ENCODE peak calls at places on chromosomes 13 and 19, in nine cellular contexts. R is tibial nerve, G is NB4, K is Peyer's patch, Y is stomach, Q is transverse colon, Z is body of pancreas, J is IMR-90, H is uterus. T is an unnamed sample.

GRCh38 chr19:3250675-3251074 is 26.2 kb downstream of the CELF5 start:
- DNase-seq in R (no peak), H (no peak), K (no peak), G (peak), J (no peak), Q (peak), Y (no peak), Z (peak), T (no peak)

GRCh38 chr19:51799311-51799997 is 4.5 kb downstream of the FPR3 start:
- DNase-seq in G (peak), Q (peak), K (no peak), Y (peak), R (peak), J (peak), Z (peak), H (peak), T (peak)

GRCh38 chr13:59856281-59856810 is 307.4 kb downstream of the DIAPH3 start:
- DNase-seq in G (no peak), R (no peak), J (no peak), K (no peak), Y (no peak), Q (peak), H (no peak), Z (no peak), T (no peak)

GRCh38 chr19:38036707-38037106 is 129.7 kb downstream of the SIPA1L3 start:
- DNase-seq in Y (no peak), G (no peak), K (no peak), J (no peak), Q (no peak), H (no peak), R (no peak), Z (no peak), T (no peak)

GRCh38 chr13:49649244-49649962 is 21.1 kb downstream of the ARL11 start:
- DNase-seq in Y (no peak), R (no peak), Q (no peak), K (no peak), J (peak), Z (no peak), G (no peak), H (no peak), T (no peak)

GRCh38 chr13:113050856-113051431 is 54.6 kb upstream of the F7 start:
- DNase-seq in Y (no peak), J (no peak), H (no peak), G (no peak), R (no peak), K (no peak), Z (no peak), Q (no peak), T (peak)

GRCh38 chr13:112118451-112119064 is 51.6 kb downstream of the SOX1 start:
- DNase-seq in R (no peak), G (no peak), K (no peak), Y (peak), H (no peak), J (no peak), Q (no peak), Z (no peak), T (no peak)

GRCh38 chr13:41639955-41640780 is 182.8 kb downstream of the RGCC start:
- DNase-seq in Z (no peak), Q (no peak), Y (no peak), K (no peak), H (peak), R (no peak), J (no peak), G (peak), T (no peak)

GRCh38 chr13:113848431-113849260 is 15.2 kb downstream of the GAS6 start:
- DNase-seq in Z (peak), Q (peak), J (no peak), R (no peak), G (no peak), K (peak), Y (peak), H (no peak), T (no peak)

GRCh38 chr13:99686157-99686572 is 184.9 kb downstream of the TM9SF2 start:
- DNase-seq in Q (peak), J (peak), R (no peak), K (peak), Z (peak), H (no peak), Y (no peak), G (no peak), T (no peak)

GRCh38 chr13:73141292-73141771 is 82.5 kb downstream of the KLF5 start:
- DNase-seq in Q (no peak), J (peak), Z (no peak), R (no peak), K (no peak), H (no peak), Y (peak), G (no peak), T (no peak)

GRCh38 chr13:43054803-43055802 is 31.7 kb downstream of the DNAJC15 start:
- DNase-seq in J (peak), Q (no peak), G (no peak), Z (no peak), R (no peak), H (peak), Y (no peak), K (no peak), T (no peak)

GRCh38 chr13:42660367-42660965 is 86.5 kb downstream of the TNFSF11 start:
- DNase-seq in J (peak), Q (no peak), H (no peak), G (no peak), K (no peak), Z (no peak), R (no peak), Y (no peak), T (no peak)

GRCh38 chr19:32018014-32018413 is 327.4 kb upstream of the ZNF507 start:
- DNase-seq in J (no peak), K (no peak), Q (peak), G (peak), Z (no peak), H (peak), R (peak), Y (no peak), T (no peak)

GRCh38 chr19:41847351-41848105 is 2.7 kb downstream of the DMRTC2 start:
- DNase-seq in Z (no peak), R (no peak), G (no peak), H (no peak), K (no peak), Q (no peak), J (no peak), Y (no peak), T (no peak)

GRCh38 chr13:29543230-29544215 is 52.0 kb downstream of the SLC7A1 start:
- DNase-seq in H (no peak), Q (no peak), J (peak), Z (no peak), R (no peak), G (peak), Y (no peak), K (peak), T (no peak)

GRCh38 chr13:99522288-99522687 is 21.0 kb downstream of the TM9SF2 start:
- DNase-seq in H (no peak), J (peak), Z (no peak), R (no peak), Y (no peak), K (no peak), G (no peak), Q (no peak), T (no peak)

GRCh38 chr19:45467115-45467455 is 711 bp upstream of the FOSB start:
- DNase-seq in H (no peak), Q (no peak), Y (no peak), J (no peak), K (no peak), R (no peak), G (no peak), Z (no peak), T (no peak)

GRCh38 chr19:34556500-34556899 is 74.9 kb downstream of the WTIP start:
- DNase-seq in R (no peak), G (peak), Z (peak), K (no peak), Y (no peak), H (no peak), Q (peak), J (no peak), T (no peak)

GRCh38 chr13:38819053-38819452 is 132.2 kb downstream of the FREM2 start:
- DNase-seq in G (no peak), J (no peak), Z (no peak), Q (no peak), Y (peak), R (no peak), H (peak), K (no peak), T (no peak)

GRCh38 chr13:60335531-60335930 is 61.5 kb upstream of the TDRD3 start:
- DNase-seq in G (no peak), J (peak), K (no peak), Z (no peak), R (no peak), Y (no peak), H (no peak), Q (no peak), T (no peak)

GRCh38 chr13:96025283-96025682 is 27.9 kb downstream of the UGGT2 start:
- DNase-seq in Z (no peak), R (no peak), H (no peak), J (no peak), K (no peak), Y (no peak), G (no peak), Q (no peak), T (no peak)

GRCh38 chr19:13597625-13598024 is 91.3 kb upstream of the CACNA1A start:
- DNase-seq in Z (peak), Y (peak), H (peak), R (no peak), J (peak), Q (peak), K (no peak), G (peak), T (no peak)

GRCh38 chr13:99624936-99625540 is 123.8 kb downstream of the TM9SF2 start:
- DNase-seq in H (no peak), R (no peak), Q (no peak), Y (no peak), K (no peak), G (no peak), J (no peak), Z (no peak), T (no peak)

GRCh38 chr19:17605761-17606745 is 50.6 kb downstream of the COLGALT1 start:
- DNase-seq in J (peak), Y (peak), G (peak), H (peak), K (peak), Q (peak), Z (peak), R (peak), T (peak)

GRCh38 chr19:47375694-47376588 is 26.8 kb downstream of the DHX34 start:
- DNase-seq in J (no peak), Q (no peak), H (no peak), G (peak), R (no peak), Z (no peak), K (no peak), Y (no peak), T (no peak)

GRCh38 chr19:44684892-44685847 is 13.8 kb upstream of the CEACAM16 start:
- DNase-seq in Z (no peak), K (no peak), Y (peak), J (peak), Q (peak), G (peak), R (no peak), H (peak), T (no peak)

GRCh38 chr13:46647514-46648065 is 94.6 kb downstream of the LRCH1 start:
- DNase-seq in K (no peak), H (no peak), Q (no peak), R (no peak), G (peak), J (no peak), Y (no peak), Z (no peak), T (no peak)

GRCh38 chr19:16541526-16542044 is 652 bp downstream of the CHERP start:
- DNase-seq in Q (no peak), H (no peak), R (no peak), J (peak), G (no peak), K (no peak), Z (no peak), Y (no peak), T (no peak)

GRCh38 chr13:75812751-75813181 is 176.6 kb downstream of the LMO7 start:
- DNase-seq in Z (no peak), J (peak), H (no peak), R (no peak), K (no peak), G (no peak), Y (peak), Q (no peak), T (no peak)

GRCh38 chr13:77113496-77113895 is 86.5 kb upstream of the FBXL3 start:
- DNase-seq in H (no peak), Y (no peak), R (no peak), Z (no peak), J (no peak), Q (no peak), K (no peak), G (no peak), T (no peak)

GRCh38 chr19:45406957-45407375 is 522 bp downstream of the POLR1G start:
- DNase-seq in K (no peak), Q (no peak), J (no peak), G (no peak), Y (no peak), H (no peak), Z (no peak), R (no peak), T (no peak)

GRCh38 chr19:45211751-45212381 is 33.3 kb downstream of the BLOC1S3 start:
- DNase-seq in R (peak), H (peak), Y (peak), Z (peak), K (no peak), J (no peak), G (no peak), Q (no peak), T (peak)

GRCh38 chr13:52783943-52784342 is 44.3 kb upstream of the CNMD start:
- DNase-seq in Q (no peak), Z (no peak), G (no peak), Y (no peak), J (no peak), R (no peak), K (no peak), H (no peak), T (no peak)

GRCh38 chr13:60112771-60113170 is 51.0 kb downstream of the DIAPH3 start:
- DNase-seq in Z (no peak), R (no peak), K (no peak), H (no peak), J (peak), G (no peak), Q (no peak), Y (no peak), T (no peak)

GRCh38 chr19:7904074-7905020 is 670 bp downstream of the MAP2K7 start:
- DNase-seq in G (no peak), J (no peak), Z (peak), Y (no peak), K (no peak), Q (peak), R (no peak), H (peak), T (no peak)

GRCh38 chr13:22487932-22488331 is 692.8 kb upstream of the SGCG start:
- DNase-seq in Q (no peak), K (no peak), R (no peak), J (no peak), G (no peak), Z (no peak), Y (no peak), H (no peak), T (no peak)

GRCh38 chr19:50658438-50659317 is 9.4 kb downstream of the C19orf81 start:
- DNase-seq in K (no peak), R (no peak), H (peak), Q (peak), G (peak), Z (peak), Y (peak), J (peak), T (no peak)
- TF ChIP-seq POLR2A in K (no peak), R (peak), H (peak), Q (no peak), G (peak), Z (no peak), Y (no peak), J (no peak), T (no peak)

GRCh38 chr19:55649579-55650557 is 1.9 kb downstream of the CCDC106 start:
- DNase-seq in Q (no peak), Y (no peak), J (no peak), G (no peak), R (no peak), H (no peak), K (no peak), Z (no peak), T (no peak)
- TF ChIP-seq POLR2A in Q (no peak), Y (no peak), J (no peak), G (no peak), R (no peak), H (no peak), K (no peak), Z (no peak), T (no peak)

GRCh38 chr19:5975388-5975728 is 2.6 kb downstream of the RANBP3 start:
- DNase-seq in Q (no peak), H (no peak), Z (no peak), G (no peak), R (no peak), J (no peak), Y (no peak), K (no peak), T (no peak)

GRCh38 chr19:5973867-5974635 is 3.9 kb downstream of the RANBP3 start:
- DNase-seq in K (no peak), Y (no peak), R (no peak), J (no peak), G (no peak), H (no peak), Q (no peak), Z (no peak), T (no peak)

GRCh38 chr19:5976768-5977167 is 1.2 kb downstream of the RANBP3 start:
- DNase-seq in H (no peak), K (no peak), G (no peak), Z (no peak), Q (no peak), Y (no peak), R (no peak), J (no peak), T (no peak)

GRCh38 chr19:5973376-5973775 is 4.6 kb downstream of the RANBP3 start:
- DNase-seq in Y (no peak), Z (no peak), G (no peak), K (no peak), R (no peak), H (no peak), Q (no peak), J (no peak), T (no peak)

DNA sequence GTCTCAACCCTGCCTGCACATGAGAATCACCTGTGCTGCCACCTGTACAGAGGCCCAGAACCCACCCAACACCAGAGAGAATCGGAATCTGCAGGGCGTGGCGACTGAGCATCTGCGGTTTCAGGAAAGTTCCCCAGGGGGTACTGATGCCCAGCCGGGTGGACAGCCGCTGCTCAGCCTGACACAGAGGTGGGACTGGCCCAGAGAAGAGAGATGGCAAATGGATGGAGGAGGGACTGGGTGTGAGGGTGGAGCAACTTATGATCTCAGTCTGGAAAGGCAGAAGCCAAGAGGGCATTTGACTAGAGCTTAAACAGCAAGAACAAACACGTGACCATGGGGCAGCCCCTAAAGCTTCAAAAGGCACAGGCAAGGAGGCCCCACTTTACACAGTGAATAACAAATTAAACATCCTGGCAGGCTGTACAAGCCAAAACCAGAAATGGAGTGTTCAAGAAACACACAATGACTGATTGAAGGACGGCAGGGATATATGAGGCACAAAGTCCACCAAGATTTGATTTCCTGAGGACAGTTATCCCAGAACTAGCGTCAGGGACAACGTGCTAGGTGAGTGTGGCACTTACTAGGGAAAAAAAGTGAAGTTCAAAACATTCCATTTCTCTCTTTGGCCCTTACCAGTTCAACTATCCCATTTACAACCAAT is 3.1 kb downstream of the RANBP3 start:
- DNase-seq in Y (no peak), J (peak), G (no peak), Z (no peak), R (no peak), K (no peak), H (no peak), Q (no peak), T (no peak)
- TF ChIP-seq POLR2A in Y (no peak), J (no peak), G (no peak), Z (no peak), R (no peak), K (no peak), H (no peak), Q (no peak), T (no peak)

DNA sequence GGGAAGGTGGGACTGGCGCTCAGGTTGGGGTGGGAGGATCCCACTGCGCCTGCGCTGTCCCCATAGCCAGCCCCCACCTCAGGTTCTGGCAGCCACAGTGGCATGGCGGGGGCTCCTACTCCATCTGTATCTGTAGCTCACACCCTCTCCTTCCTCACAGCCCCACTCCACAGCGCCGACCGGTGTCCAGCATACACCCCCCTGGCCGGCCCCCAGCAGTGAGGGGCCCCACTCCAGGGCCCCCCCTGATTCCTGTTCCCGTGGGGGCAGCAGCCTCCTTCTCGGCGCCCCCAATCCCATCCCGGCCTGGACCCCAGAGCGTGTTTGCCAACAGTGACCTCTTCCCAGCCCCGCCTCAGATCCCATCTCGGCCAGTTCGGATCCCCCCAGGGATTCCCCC is 6.0 kb downstream of the TMED1 start:
- DNase-seq in J (no peak), K (no peak), H (no peak), G (no peak), Y (no peak), Q (no peak), Z (no peak), R (no peak), T (no peak)
- TF ChIP-seq POLR2A in J (no peak), K (no peak), H (no peak), G (no peak), Y (no peak), Q (no peak), Z (no peak), R (no peak), T (no peak)

DNA sequence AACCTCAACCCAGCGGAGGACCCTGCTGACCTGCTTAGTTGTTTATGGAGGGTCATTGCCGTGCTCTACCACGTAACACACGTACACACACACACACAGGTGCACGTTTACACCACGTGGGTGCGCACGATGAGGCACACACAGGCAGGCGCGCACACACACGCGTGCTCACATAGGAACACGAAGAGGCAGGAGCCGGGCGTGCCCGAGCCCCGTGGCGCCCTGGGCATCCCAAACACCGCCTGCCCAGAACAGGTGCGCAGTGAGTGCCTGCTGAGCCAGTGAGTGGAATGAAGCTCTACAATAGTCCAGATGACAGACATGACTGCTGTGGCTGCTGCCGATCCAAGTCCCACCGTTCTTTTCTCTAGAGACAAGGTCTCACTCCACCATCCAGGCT is 11.2 kb upstream of the MADCAM1 start:
- DNase-seq in J (no peak), R (no peak), K (no peak), Z (no peak), G (no peak), Q (no peak), H (no peak), Y (no peak), T (no peak)
- TF ChIP-seq POLR2A in J (no peak), R (no peak), K (no peak), Z (no peak), G (no peak), Q (no peak), H (no peak), Y (no peak), T (no peak)

GRCh38 chr19:19446655-19447437 is 41.4 kb downstream of the GATAD2A start:
- DNase-seq in Q (no peak), K (peak), H (no peak), Y (no peak), G (no peak), Z (no peak), J (no peak), R (no peak), T (no peak)

GRCh38 chr19:19445288-19445687 is 39.8 kb downstream of the GATAD2A start:
- DNase-seq in Y (no peak), K (no peak), H (no peak), Z (no peak), R (no peak), J (no peak), G (no peak), Q (no peak), T (no peak)

GRCh38 chr19:19445911-19446361 is 40.5 kb downstream of the GATAD2A start:
- DNase-seq in Y (no peak), J (peak), K (peak), R (no peak), Q (no peak), H (no peak), G (no peak), Z (no peak), T (no peak)

GRCh38 chr19:19447536-19448237 is 42.2 kb downstream of the GATAD2A start:
- DNase-seq in H (no peak), K (peak), Z (no peak), J (peak), Q (no peak), R (no peak), Y (no peak), G (peak), T (no peak)

DNA sequence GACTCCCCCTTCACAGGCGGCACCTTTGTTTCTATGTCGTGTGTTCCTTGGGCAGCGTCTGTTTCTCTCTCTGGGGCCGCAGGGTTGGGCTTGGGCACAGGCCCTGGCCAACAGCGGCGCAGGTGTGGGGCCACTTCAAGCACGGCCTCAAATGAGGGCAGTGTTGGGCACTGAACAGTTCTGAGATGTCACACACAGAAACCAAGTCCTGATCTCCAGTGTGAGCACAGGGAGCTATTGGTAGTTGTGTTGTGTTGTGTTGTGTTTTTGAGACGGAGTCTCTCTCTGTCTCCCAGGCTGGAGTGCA is 42.7 kb downstream of the GATAD2A start:
- DNase-seq in J (no peak), K (no peak), G (no peak), Z (peak), R (no peak), Y (peak), Q (no peak), H (no peak), T (no peak)
- TF ChIP-seq POLR2A in J (no peak), K (no peak), G (no peak), Z (peak), R (no peak), Y (no peak), Q (no peak), H (no peak), T (no peak)